ENCODE peak calls at places on chromosomes 6 and 20, in five cellular contexts. One of them, this sample, is unnamed.

GRCh38 chr6:10968776-10969175 is 75.3 kb downstream of the ELOVL2 start:
- DNase-seq in GM12865: no peak
- DNase-seq in RWPE1: no peak
- DNase-seq in hepatocyte: no peak
- DNase-seq in brain microvascular endothelial cell: peak; percentile 83
- DNase-seq in this sample: no peak

GRCh38 chr20:38127011-38127621 is 38.0 kb downstream of the TGM2 start:
- DNase-seq in hepatocyte: peak; percentile 54
- DNase-seq in GM12865: no peak
- DNase-seq in RWPE1: peak; percentile 85
- DNase-seq in brain microvascular endothelial cell: peak; percentile 76
- DNase-seq in this sample: peak; percentile 64

GRCh38 chr6:156698239-156699016 is 78.8 kb upstream of the ARID1B start:
- DNase-seq in GM12865: peak; percentile 97
- DNase-seq in brain microvascular endothelial cell: no peak
- DNase-seq in hepatocyte: no peak
- DNase-seq in RWPE1: no peak
- DNase-seq in this sample: no peak

GRCh38 chr6:3301506-3301905 is 42.8 kb downstream of the PSMG4 start:
- DNase-seq in RWPE1: no peak
- DNase-seq in hepatocyte: no peak
- DNase-seq in brain microvascular endothelial cell: no peak
- DNase-seq in GM12865: no peak
- DNase-seq in this sample: no peak

GRCh38 chr20:48818481-48818987 is 9.3 kb downstream of the PREX1 start:
- DNase-seq in RWPE1: no peak
- DNase-seq in GM12865: peak; percentile 83
- DNase-seq in hepatocyte: no peak
- DNase-seq in brain microvascular endothelial cell: no peak
- DNase-seq in this sample: no peak

GRCh38 chr6:6696867-6697531 is 108.5 kb downstream of the LY86 start:
- DNase-seq in RWPE1: peak; percentile 16
- DNase-seq in brain microvascular endothelial cell: peak; percentile 61
- DNase-seq in hepatocyte: peak; percentile 81
- DNase-seq in GM12865: peak; percentile 71
- DNase-seq in this sample: peak; percentile 55

GRCh38 chr6:170290306-170291128 is at the start of gene DLL1:
- DNase-seq in brain microvascular endothelial cell: no peak
- DNase-seq in GM12865: peak; percentile 42
- DNase-seq in hepatocyte: peak; percentile 49
- DNase-seq in RWPE1: no peak
- DNase-seq in this sample: no peak

GRCh38 chr6:17035257-17035757 is 66.5 kb upstream of the STMND1 start:
- DNase-seq in hepatocyte: peak; percentile 62
- DNase-seq in RWPE1: no peak
- DNase-seq in brain microvascular endothelial cell: no peak
- DNase-seq in GM12865: no peak
- DNase-seq in this sample: no peak

GRCh38 chr20:1631309-1632227 is 11.8 kb upstream of the SIRPB1 start:
- DNase-seq in RWPE1: no peak
- DNase-seq in hepatocyte: no peak
- DNase-seq in brain microvascular endothelial cell: no peak
- DNase-seq in GM12865: no peak
- DNase-seq in this sample: no peak

GRCh38 chr20:59751075-59751711 is 146.9 kb downstream of the PHACTR3 start:
- DNase-seq in GM12865: peak; percentile 86
- DNase-seq in brain microvascular endothelial cell: peak; percentile 50
- DNase-seq in hepatocyte: peak; percentile 78
- DNase-seq in RWPE1: peak; percentile 89
- DNase-seq in this sample: peak; percentile 93

GRCh38 chr6:33418690-33419291 is 884 bp upstream of the CUTA start:
- DNase-seq in brain microvascular endothelial cell: peak; percentile 47
- DNase-seq in RWPE1: no peak
- DNase-seq in hepatocyte: no peak
- DNase-seq in GM12865: peak; percentile 61
- DNase-seq in this sample: no peak

GRCh38 chr6:5936140-5936539 is 70.6 kb downstream of the NRN1 start:
- DNase-seq in RWPE1: peak; percentile 11
- DNase-seq in brain microvascular endothelial cell: no peak
- DNase-seq in hepatocyte: no peak
- DNase-seq in GM12865: no peak
- DNase-seq in this sample: no peak

GRCh38 chr6:119132211-119133004 is 53.9 kb upstream of the FAM184A start:
- DNase-seq in GM12865: no peak
- DNase-seq in brain microvascular endothelial cell: no peak
- DNase-seq in hepatocyte: no peak
- DNase-seq in RWPE1: no peak
- DNase-seq in this sample: no peak

GRCh38 chr20:48120120-48120519 is 334.8 kb upstream of the SULF2 start:
- DNase-seq in RWPE1: no peak
- DNase-seq in hepatocyte: no peak
- DNase-seq in GM12865: no peak
- DNase-seq in brain microvascular endothelial cell: no peak
- DNase-seq in this sample: no peak

GRCh38 chr6:106750146-106750900 is 120.9 kb downstream of the QRSL1 start:
- DNase-seq in hepatocyte: no peak
- DNase-seq in GM12865: no peak
- DNase-seq in RWPE1: no peak
- DNase-seq in brain microvascular endothelial cell: no peak
- DNase-seq in this sample: no peak

GRCh38 chr6:16619017-16619416 is 142.2 kb downstream of the ATXN1 start:
- DNase-seq in RWPE1: no peak
- DNase-seq in brain microvascular endothelial cell: no peak
- DNase-seq in GM12865: no peak
- DNase-seq in hepatocyte: no peak
- DNase-seq in this sample: no peak

GRCh38 chr20:34249291-34249690 is 8.1 kb downstream of the ASIP start:
- DNase-seq in hepatocyte: no peak
- DNase-seq in brain microvascular endothelial cell: peak; percentile 41
- DNase-seq in RWPE1: no peak
- DNase-seq in GM12865: peak; percentile 45
- DNase-seq in this sample: no peak

GRCh38 chr6:170435766-170436165 is 117.3 kb downstream of the PSMB1 start:
- DNase-seq in hepatocyte: no peak
- DNase-seq in brain microvascular endothelial cell: no peak
- DNase-seq in GM12865: no peak
- DNase-seq in RWPE1: no peak
- DNase-seq in this sample: no peak

GRCh38 chr20:45405566-45406259 is 2.4 kb upstream of the DBNDD2 start:
- DNase-seq in RWPE1: peak; percentile 34
- DNase-seq in GM12865: no peak
- DNase-seq in hepatocyte: peak; percentile 22
- DNase-seq in brain microvascular endothelial cell: no peak
- DNase-seq in this sample: peak; percentile 37

GRCh38 chr20:20744170-20744725 is 31.8 kb upstream of the RALGAPA2 start:
- DNase-seq in GM12865: no peak
- DNase-seq in RWPE1: no peak
- DNase-seq in brain microvascular endothelial cell: no peak
- DNase-seq in hepatocyte: no peak
- DNase-seq in this sample: no peak

GRCh38 chr6:150410906-150411305 is 42.1 kb downstream of the IYD start:
- DNase-seq in GM12865: no peak
- DNase-seq in brain microvascular endothelial cell: no peak
- DNase-seq in RWPE1: no peak
- DNase-seq in hepatocyte: no peak
- DNase-seq in this sample: no peak

GRCh38 chr6:130927305-130927704 is 100.1 kb downstream of the SMLR1 start:
- DNase-seq in GM12865: no peak
- DNase-seq in brain microvascular endothelial cell: no peak
- DNase-seq in hepatocyte: peak; percentile 23
- DNase-seq in RWPE1: peak; percentile 61
- DNase-seq in this sample: peak; percentile 43

GRCh38 chr6:40389176-40389767 is 197.9 kb downstream of the LRFN2 start:
- DNase-seq in GM12865: no peak
- DNase-seq in brain microvascular endothelial cell: no peak
- DNase-seq in hepatocyte: no peak
- DNase-seq in RWPE1: no peak
- DNase-seq in this sample: no peak

GRCh38 chr20:50873518-50873959 is 57.7 kb downstream of the ADNP start:
- DNase-seq in RWPE1: no peak
- DNase-seq in GM12865: no peak
- DNase-seq in hepatocyte: no peak
- DNase-seq in brain microvascular endothelial cell: no peak
- DNase-seq in this sample: no peak

GRCh38 chr20:46202758-46203509 is 84.8 kb downstream of the CD40 start:
- DNase-seq in GM12865: no peak
- DNase-seq in hepatocyte: no peak
- DNase-seq in RWPE1: no peak
- DNase-seq in brain microvascular endothelial cell: no peak
- DNase-seq in this sample: no peak

GRCh38 chr6:167828325-167828956 is 1.7 kb downstream of the AFDN start:
- DNase-seq in brain microvascular endothelial cell: no peak
- DNase-seq in hepatocyte: no peak
- DNase-seq in RWPE1: no peak
- DNase-seq in GM12865: no peak
- DNase-seq in this sample: no peak

GRCh38 chr6:52361347-52361944 is 505 bp upstream of the PAQR8 start:
- DNase-seq in GM12865: no peak
- DNase-seq in hepatocyte: peak; percentile 32
- DNase-seq in RWPE1: no peak
- DNase-seq in brain microvascular endothelial cell: no peak
- DNase-seq in this sample: no peak

GRCh38 chr20:41669708-41670263 is 51.6 kb upstream of the CHD6 start:
- DNase-seq in GM12865: no peak
- DNase-seq in hepatocyte: no peak
- DNase-seq in brain microvascular endothelial cell: no peak
- DNase-seq in RWPE1: no peak
- DNase-seq in this sample: peak; percentile 28

GRCh38 chr6:106005954-106006353 is 80.2 kb upstream of the PRDM1 start:
- DNase-seq in brain microvascular endothelial cell: no peak
- DNase-seq in GM12865: no peak
- DNase-seq in hepatocyte: no peak
- DNase-seq in RWPE1: no peak
- DNase-seq in this sample: no peak

GRCh38 chr6:111642463-111643158 is 36.9 kb upstream of the TRAF3IP2 start:
- DNase-seq in GM12865: peak; percentile 66
- DNase-seq in RWPE1: peak; percentile 36
- DNase-seq in hepatocyte: peak; percentile 74
- DNase-seq in brain microvascular endothelial cell: peak; percentile 66
- DNase-seq in this sample: peak; percentile 73

GRCh38 chr6:147468634-147469033 is 39.9 kb upstream of the SAMD5 start:
- DNase-seq in RWPE1: no peak
- DNase-seq in GM12865: no peak
- DNase-seq in brain microvascular endothelial cell: no peak
- DNase-seq in hepatocyte: no peak
- DNase-seq in this sample: no peak

GRCh38 chr20:24149881-24150307 is 161.3 kb upstream of the GGTLC1 start:
- DNase-seq in hepatocyte: peak; percentile 65
- DNase-seq in brain microvascular endothelial cell: no peak
- DNase-seq in GM12865: peak; percentile 15
- DNase-seq in RWPE1: no peak
- DNase-seq in this sample: peak; percentile 12
- TF ChIP-seq CTCF in hepatocyte: peak; percentile 46
- TF ChIP-seq CTCF in brain microvascular endothelial cell: peak; percentile 63
- TF ChIP-seq CTCF in GM12865: peak; percentile 66
- TF ChIP-seq CTCF in RWPE1: peak; percentile 19
- TF ChIP-seq CTCF in this sample: no peak

DNA sequence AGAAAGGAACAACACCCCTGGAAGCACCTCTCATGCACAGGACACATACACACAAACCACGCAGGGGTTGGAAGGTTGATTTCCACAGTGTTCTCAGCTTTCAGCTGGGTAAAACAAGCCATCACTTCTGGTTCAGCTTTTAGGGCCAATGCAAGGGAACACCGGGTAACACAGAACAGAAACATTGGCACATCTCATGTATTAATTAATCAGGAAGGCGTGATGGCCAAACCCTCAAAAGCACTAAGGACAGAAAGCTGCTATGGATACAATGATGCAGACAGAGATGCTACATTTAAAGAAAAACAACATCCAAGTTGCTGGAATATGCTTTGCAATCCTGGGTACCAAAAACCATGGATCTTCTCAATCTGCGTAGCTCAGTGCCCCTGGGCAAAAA is 104.3 kb upstream of the BEND6 start:
- DNase-seq in brain microvascular endothelial cell: no peak
- DNase-seq in hepatocyte: no peak
- DNase-seq in RWPE1: no peak
- DNase-seq in GM12865: no peak
- DNase-seq in this sample: no peak
- TF ChIP-seq CTCF in brain microvascular endothelial cell: no peak
- TF ChIP-seq CTCF in hepatocyte: no peak
- TF ChIP-seq CTCF in RWPE1: no peak
- TF ChIP-seq CTCF in GM12865: no peak
- TF ChIP-seq CTCF in this sample: no peak

DNA sequence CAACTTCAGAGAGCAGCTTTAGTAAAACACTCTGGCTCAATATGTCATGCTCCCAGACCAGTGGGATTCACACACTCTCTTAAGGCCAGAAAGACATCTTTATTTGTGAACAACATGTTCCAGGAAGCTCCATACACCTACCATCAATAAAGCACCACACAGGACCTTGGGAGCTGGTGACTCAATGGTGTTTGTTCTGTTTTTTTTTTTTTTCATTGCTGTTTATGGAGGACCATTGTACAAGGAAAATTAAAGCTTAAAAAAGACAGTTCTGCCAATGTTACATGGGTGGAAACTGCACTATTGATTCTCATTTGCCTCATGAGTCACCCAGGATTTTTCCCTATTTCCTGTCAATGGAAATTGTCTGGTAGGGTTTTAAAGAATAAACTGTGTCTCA is 36.3 kb upstream of the TENT5A start:
- DNase-seq in RWPE1: no peak
- DNase-seq in hepatocyte: peak; percentile 28
- DNase-seq in brain microvascular endothelial cell: no peak
- DNase-seq in GM12865: no peak
- DNase-seq in this sample: peak; percentile 3
- TF ChIP-seq CTCF in RWPE1: no peak
- TF ChIP-seq CTCF in hepatocyte: no peak
- TF ChIP-seq CTCF in brain microvascular endothelial cell: no peak
- TF ChIP-seq CTCF in GM12865: no peak
- TF ChIP-seq CTCF in this sample: no peak

DNA sequence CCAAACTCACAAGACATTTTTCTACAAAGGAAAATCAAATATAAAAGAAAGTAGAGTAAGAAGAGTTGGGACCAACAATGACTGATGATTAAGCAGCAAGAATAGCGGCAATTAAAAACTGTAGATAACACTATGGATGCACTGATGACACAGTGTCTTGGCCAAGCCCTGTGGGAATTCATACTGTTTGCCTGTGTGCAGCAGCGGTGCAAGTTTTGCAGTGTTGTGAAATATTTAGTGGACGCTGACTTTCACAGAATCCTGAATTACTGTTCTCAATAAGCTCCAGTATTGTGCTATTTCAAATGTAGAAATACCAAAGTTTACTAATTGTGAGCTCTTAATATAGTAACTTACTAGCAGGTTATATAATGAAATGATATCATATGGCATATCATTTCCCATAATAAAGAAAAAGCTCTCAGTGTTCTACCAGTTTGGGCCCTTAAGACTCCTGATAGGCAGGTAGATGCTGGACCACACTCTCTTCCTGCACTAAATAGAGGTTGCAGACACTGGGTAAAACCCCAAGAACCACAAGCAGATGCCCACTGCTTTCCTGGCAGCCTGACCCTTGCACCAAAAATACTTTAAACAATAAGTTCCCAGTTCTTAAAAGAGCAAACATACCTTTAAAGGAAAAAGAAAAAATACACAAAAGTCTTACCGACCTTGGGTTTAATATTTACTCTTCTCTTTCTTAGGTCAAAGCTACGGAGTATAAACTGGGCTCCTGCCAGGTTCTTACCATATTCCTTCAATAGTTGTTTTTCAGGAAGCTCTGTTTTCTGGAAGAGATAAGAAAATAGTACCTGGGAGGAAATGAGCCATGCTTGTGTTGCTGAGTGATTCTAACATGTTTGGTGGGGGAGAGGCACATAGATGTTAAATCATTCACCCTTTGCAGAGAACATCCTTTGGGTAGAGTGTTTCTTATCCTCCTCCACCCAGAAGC is 41.6 kb downstream of the ANKEF1 start:
- DNase-seq in hepatocyte: no peak
- DNase-seq in GM12865: no peak
- DNase-seq in brain microvascular endothelial cell: no peak
- DNase-seq in RWPE1: peak; percentile 35
- DNase-seq in this sample: peak; percentile 33
- TF ChIP-seq CTCF in hepatocyte: no peak
- TF ChIP-seq CTCF in GM12865: no peak
- TF ChIP-seq CTCF in brain microvascular endothelial cell: no peak
- TF ChIP-seq CTCF in RWPE1: no peak
- TF ChIP-seq CTCF in this sample: no peak

This sample was measured in Calu3.